ENCODE peak calls at places on chromosomes 7 and 10, in nine cellular contexts. Q is HCT116, G is breast epithelium, Y is K562, O is heart left ventricle, F is IMR-90, T is transverse colon, L is body of pancreas, R is ovary. D is an unnamed sample.

GRCh38 chr10:79475877-79476276 is 30.5 kb upstream of the ZCCHC24 start:
- DNase-seq in Q (no peak), G (no peak), Y (no peak), O (no peak), F (no peak), T (no peak), L (no peak), R (no peak), D (no peak)

GRCh38 chr7:120931243-120931642 is 19.3 kb upstream of the ING3 start:
- DNase-seq in Q (no peak), G (no peak), Y (no peak), O (no peak), F (peak; percentile 4), T (no peak), L (no peak), R (no peak), D (no peak)

GRCh38 chr7:118053353-118053752 is 130.6 kb upstream of the LSM8 start:
- DNase-seq in Q (no peak), G (no peak), Y (no peak), O (no peak), F (no peak), T (no peak), L (peak; percentile 7), R (no peak), D (peak; percentile 27)

GRCh38 chr10:102681696-102682095 is 32.5 kb downstream of the ARL3 start:
- DNase-seq in Q (no peak), G (no peak), Y (no peak), O (no peak), F (no peak), T (no peak), L (no peak), R (no peak), D (no peak)

GRCh38 chr7:125126376-125126775 is 196.8 kb upstream of the POT1 start:
- DNase-seq in Q (no peak), G (no peak), Y (no peak), O (no peak), F (no peak), T (no peak), L (no peak), R (no peak), D (no peak)

GRCh38 chr7:111026806-111027205 is 64.1 kb upstream of the LRRN3 start:
- DNase-seq in Q (no peak), G (no peak), Y (no peak), O (no peak), F (no peak), T (no peak), L (no peak), R (no peak), D (no peak)

GRCh38 chr7:41104621-41105020 is 598.3 kb downstream of the INHBA start:
- DNase-seq in Q (no peak), G (no peak), Y (no peak), O (no peak), F (peak; percentile 68), T (no peak), L (no peak), R (no peak), D (no peak)

GRCh38 chr7:117871778-117872538 is 1.3 kb downstream of the CTTNBP2 start:
- DNase-seq in Q (no peak), G (no peak), Y (no peak), O (peak; percentile 34), F (no peak), T (no peak), L (peak; percentile 28), R (peak; percentile 40), D (no peak)

GRCh38 chr7:54187886-54188518 is 354.2 kb upstream of the VSTM2A start:
- DNase-seq in Q (no peak), G (no peak), Y (no peak), O (no peak), F (no peak), T (no peak), L (no peak), R (no peak), D (no peak)

GRCh38 chr10:34780818-34781380 is 34.2 kb downstream of the PARD3 start:
- DNase-seq in Q (no peak), G (no peak), Y (no peak), O (peak; percentile 78), F (peak; percentile 63), T (no peak), L (peak; percentile 79), R (peak; percentile 64), D (no peak)

GRCh38 chr7:91789558-91789957 is 90.9 kb downstream of the MTERF1 start:
- DNase-seq in Q (no peak), G (no peak), Y (no peak), O (no peak), F (no peak), T (no peak), L (no peak), R (no peak), D (no peak)

GRCh38 chr7:25732771-25733217 is 419.2 kb upstream of the NFE2L3 start:
- DNase-seq in Q (no peak), G (no peak), Y (no peak), O (no peak), F (no peak), T (no peak), L (no peak), R (no peak), D (no peak)

GRCh38 chr7:158017226-158018060 is 570.2 kb downstream of the PTPRN2 start:
- DNase-seq in Q (no peak), G (no peak), Y (no peak), O (no peak), F (no peak), T (no peak), L (no peak), R (no peak), D (no peak)

GRCh38 chr7:31663072-31663471 is 23.9 kb upstream of the PPP1R17 start:
- DNase-seq in Q (no peak), G (no peak), Y (no peak), O (no peak), F (no peak), T (no peak), L (no peak), R (no peak), D (no peak)

GRCh38 chr7:44738876-44739665 is 9.6 kb upstream of the ZMIZ2 start:
- DNase-seq in Q (no peak), G (no peak), Y (no peak), O (no peak), F (no peak), T (no peak), L (no peak), R (no peak), D (no peak)

GRCh38 chr10:78295242-78295641 is 261.6 kb downstream of the RPS24 start:
- DNase-seq in Q (no peak), G (no peak), Y (no peak), O (no peak), F (no peak), T (no peak), L (no peak), R (no peak), D (no peak)

GRCh38 chr7:87059525-87060287 is at the start of gene ELAPOR2:
- DNase-seq in Q (peak; percentile 36), G (peak; percentile 66), Y (peak; percentile 97), O (peak; percentile 81), F (peak; percentile 8), T (peak; percentile 86), L (peak; percentile 81), R (peak; percentile 75), D (peak; percentile 47)
- TF ChIP-seq POLR2A in Q (peak; percentile 40), G (no peak), Y (peak; percentile 72), O (no peak), F (no peak), T (peak; percentile 18), L (peak; percentile 14), R (no peak), D (peak; percentile 21)

GRCh38 chr10:75532253-75532924 is 101.0 kb downstream of the LRMDA start:
- DNase-seq in Q (no peak), G (no peak), Y (no peak), O (no peak), F (peak; percentile 8), T (no peak), L (no peak), R (no peak), D (no peak)
- H3K27me3 ChIP-seq in Q (peaks cover 3% of the 10 kb centered on the region), G (no peaks in the 10 kb centered on the region), Y (no peaks in the 10 kb centered on the region), O (no peaks in the 10 kb centered on the region), F (peaks cover 1% of the 10 kb centered on the region), T (no peaks in the 10 kb centered on the region), L (no peaks in the 10 kb centered on the region), R (no peaks in the 10 kb centered on the region), D (no peaks in the 10 kb centered on the region)

DNA sequence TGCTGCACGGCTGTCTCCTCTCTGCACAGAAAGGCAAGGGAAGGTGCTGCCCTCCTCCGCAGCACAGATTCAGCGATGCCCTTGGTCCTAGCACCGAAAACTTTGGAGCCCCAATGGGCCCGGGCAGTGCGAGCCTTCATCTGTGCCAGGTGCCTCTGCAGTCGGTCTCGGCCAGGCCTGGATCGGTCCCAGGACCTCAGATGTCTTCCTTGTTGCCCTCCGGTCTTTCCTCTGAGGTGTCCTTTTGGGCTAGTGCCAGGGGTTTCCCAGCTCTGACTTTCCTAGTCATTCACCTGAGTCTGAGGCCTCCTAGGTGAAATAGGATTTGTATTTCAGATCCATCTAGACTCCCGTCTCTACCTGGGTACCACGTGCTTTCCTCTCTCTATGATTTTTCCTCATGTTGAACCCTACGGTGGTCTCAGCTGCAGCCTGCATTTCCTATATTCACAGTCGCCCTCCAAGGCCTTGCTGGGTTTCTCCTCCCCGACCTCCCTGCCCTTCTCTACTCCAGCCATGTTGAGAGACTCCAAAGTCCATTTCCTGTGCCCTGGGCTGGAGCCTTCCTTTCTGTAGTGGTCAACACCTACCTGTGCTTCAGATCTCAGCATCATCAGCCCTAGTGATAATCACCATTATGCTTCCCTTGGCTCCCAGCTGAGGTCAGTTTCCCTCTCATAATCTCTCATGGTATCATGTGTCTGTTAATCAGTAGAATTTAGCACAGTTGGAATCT is 92.0 kb upstream of the PRSS58 start:
- DNase-seq in Q (no peak), G (peak; percentile 45), Y (no peak), O (no peak), F (no peak), T (no peak), L (peak; percentile 30), R (no peak), D (no peak)
- H3K4me1 ChIP-seq in Q (no peaks in the 10 kb centered on the region), G (no peaks in the 10 kb centered on the region), Y (no peaks in the 10 kb centered on the region), O (no peaks in the 10 kb centered on the region), F (no peaks in the 10 kb centered on the region), T (no peaks in the 10 kb centered on the region), L (no peaks in the 10 kb centered on the region), R (no peaks in the 10 kb centered on the region), D (no peaks in the 10 kb centered on the region)

GRCh38 chr7:16646427-16647081 is 573 bp downstream of the BZW2 start:
- DNase-seq in Q (no peak), G (no peak), Y (no peak), O (no peak), F (no peak), T (peak; percentile 17), L (peak; percentile 34), R (no peak), D (no peak)

GRCh38 chr7:16644624-16644986 is 949 bp downstream of the ANKMY2 start:
- DNase-seq in Q (no peak), G (peak; percentile 28), Y (peak; percentile 70), O (peak; percentile 59), F (peak; percentile 47), T (peak; percentile 75), L (peak; percentile 56), R (no peak), D (peak; percentile 38)

GRCh38 chr7:16644157-16644556 is 1.4 kb downstream of the ANKMY2 start:
- DNase-seq in Q (no peak), G (no peak), Y (no peak), O (no peak), F (no peak), T (no peak), L (no peak), R (no peak), D (no peak)

GRCh38 chr7:16644987-16645592 is 464 bp downstream of the ANKMY2 start:
- DNase-seq in Q (no peak), G (peak; percentile 31), Y (peak; percentile 54), O (peak; percentile 59), F (no peak), T (peak; percentile 45), L (peak; percentile 42), R (peak; percentile 45), D (peak; percentile 12)

GRCh38 chr7:16645593-16646426 is at the start of the genes ANKMY2 and BZW2:
- DNase-seq in Q (peak; percentile 90), G (peak; percentile 96), Y (peak; percentile 92), O (peak; percentile 98), F (peak; percentile 97), T (peak; percentile 95), L (peak; percentile 96), R (peak; percentile 95), D (peak; percentile 93)
- TF ChIP-seq POLR2A in Q (peak; percentile 88), G (peak; percentile 90), Y (peak; percentile 99), O (no peak), F (peak; percentile 98), T (peak; percentile 97), L (peak; percentile 100), R (peak; percentile 87), D (peak; percentile 92)

D was measured in prostate gland.